ENCODE peak calls at places on chromosome 3, in nine cellular contexts. W, A, Y, J, M, B, N, L and F are unnamed samples.

GRCh38 chr3:190446492-190447301 is 3.0 kb downstream of the TMEM207 start:
- DNase-seq in W (no peak), A (no peak), Y (no peak), J (peak; percentile 5), M (no peak), B (no peak), N (no peak), L (no peak), F (peak; percentile 64)

GRCh38 chr3:123036352-123037014 is 8.9 kb upstream of the SEMA5B start:
- DNase-seq in W (no peak), A (no peak), Y (peak; percentile 25), J (no peak), M (no peak), B (no peak), N (no peak), L (no peak), F (peak; percentile 63)

GRCh38 chr3:128808672-128809071 is 70.7 kb upstream of the ACAD9 start:
- DNase-seq in W (no peak), A (no peak), Y (no peak), J (no peak), M (no peak), B (no peak), N (no peak), L (no peak), F (no peak)

GRCh38 chr3:177725165-177725564 is 527.9 kb upstream of the TBL1XR1 start:
- DNase-seq in W (no peak), A (no peak), Y (no peak), J (no peak), M (no peak), B (no peak), N (no peak), L (no peak), F (peak; percentile 43)

GRCh38 chr3:180467177-180467576 is 134.8 kb upstream of the TTC14 start:
- DNase-seq in W (no peak), A (no peak), Y (no peak), J (no peak), M (no peak), B (no peak), N (no peak), L (no peak), F (no peak)

GRCh38 chr3:112734171-112734570 is 93.2 kb upstream of the CCDC80 start:
- DNase-seq in W (no peak), A (no peak), Y (no peak), J (no peak), M (no peak), B (no peak), N (no peak), L (no peak), F (no peak)

GRCh38 chr3:76651784-76652183 is 388.1 kb upstream of the ROBO2 start:
- DNase-seq in W (no peak), A (no peak), Y (no peak), J (no peak), M (no peak), B (no peak), N (no peak), L (no peak), F (peak; percentile 3)

GRCh38 chr3:178195824-178196223 is 340.4 kb upstream of the KCNMB2 start:
- DNase-seq in W (no peak), A (no peak), Y (peak; percentile 51), J (no peak), M (no peak), B (no peak), N (no peak), L (no peak), F (no peak)

GRCh38 chr3:122893282-122893681 is 98.4 kb downstream of the SLC49A4 start:
- DNase-seq in W (no peak), A (no peak), Y (no peak), J (no peak), M (no peak), B (no peak), N (no peak), L (no peak), F (no peak)

GRCh38 chr3:46107682-46108081 is 80.4 kb upstream of the XCR1 start:
- DNase-seq in W (no peak), A (no peak), Y (no peak), J (no peak), M (no peak), B (no peak), N (no peak), L (no peak), F (no peak)